ENCODE peak calls at places on chromosomes 3 and 15, in six cellular contexts. I, A, R, O, Y and Z are unnamed samples.

GRCh38 chr15:60419752-60420151 is 22.0 kb upstream of the ANXA2 start:
- DNase-seq in A (no peak), Y (no peak), R (no peak), O (no peak), I (no peak), Z (no peak)

GRCh38 chr15:42736178-42736792 is 643 bp downstream of the CDAN1 start:
- DNase-seq in R (no peak), O (peak), I (peak), A (no peak), Y (no peak), Z (no peak)

GRCh38 chr3:190585771-190586630 is 72.1 kb downstream of the IL1RAP start:
- DNase-seq in A (no peak), Y (no peak), O (peak), R (peak), I (no peak), Z (no peak)

GRCh38 chr3:13495351-13495813 is 15.3 kb downstream of the HDAC11 start:
- DNase-seq in Y (no peak), R (no peak), A (no peak), I (no peak), O (no peak), Z (no peak)

GRCh38 chr3:148606979-148607378 is 90.7 kb upstream of the AGTR1 start:
- DNase-seq in Y (no peak), R (no peak), A (no peak), I (no peak), O (no peak), Z (no peak)

GRCh38 chr3:153783804-153784203 is 337.4 kb upstream of the ARHGEF26 start:
- DNase-seq in R (no peak), A (no peak), Y (no peak), I (no peak), O (no peak), Z (no peak)

GRCh38 chr15:89105147-89105546 is 16.9 kb downstream of the ABHD2 start:
- DNase-seq in O (no peak), I (no peak), R (peak), Y (no peak), A (no peak), Z (no peak)

GRCh38 chr3:57637391-57637790 is 40.2 kb upstream of the ARF4 start:
- DNase-seq in A (no peak), I (no peak), O (no peak), Y (no peak), R (no peak), Z (no peak)

GRCh38 chr3:144265527-144266100 is 294.0 kb downstream of the DIPK2A start:
- DNase-seq in Y (no peak), O (no peak), I (no peak), A (no peak), R (no peak), Z (no peak)

GRCh38 chr3:4754180-4755086 is 224.8 kb upstream of the BHLHE40 start:
- DNase-seq in A (no peak), Y (no peak), O (no peak), I (no peak), R (no peak), Z (no peak)

GRCh38 chr3:153313307-153313945 is 151.4 kb downstream of the RAP2B start:
- DNase-seq in A (no peak), Y (no peak), I (no peak), R (no peak), O (no peak), Z (no peak)

GRCh38 chr3:97872209-97873042 is 50.6 kb downstream of the CRYBG3 start:
- DNase-seq in R (no peak), Y (no peak), I (no peak), O (peak), A (no peak), Z (no peak)